ENCODE peak calls at places on chromosomes 1 and 21, in eight cellular contexts. One of them, this sample, is unnamed.

GRCh38 chr1:151837197-151837596 is 2.4 kb downstream of the C2CD4D start:
- DNase-seq in psoas muscle: peak
- DNase-seq in heart right ventricle: no peak
- DNase-seq in brain microvascular endothelial cell: no peak
- DNase-seq in type B pancreatic cell: no peak
- DNase-seq in foreskin keratinocyte: no peak
- DNase-seq in activated CD8-positive, alpha-beta T cell treated with anti-CD3 and anti-CD28 coated beads for 36 hours: peak
- DNase-seq in SK-N-SH: no peak
- DNase-seq in this sample: no peak

GRCh38 chr1:160722726-160723125 is 11.1 kb upstream of the CD48 start:
- DNase-seq in psoas muscle: no peak
- DNase-seq in heart right ventricle: no peak
- DNase-seq in brain microvascular endothelial cell: no peak
- DNase-seq in type B pancreatic cell: no peak
- DNase-seq in foreskin keratinocyte: no peak
- DNase-seq in activated CD8-positive, alpha-beta T cell treated with anti-CD3 and anti-CD28 coated beads for 36 hours: no peak
- DNase-seq in SK-N-SH: no peak
- DNase-seq in this sample: no peak

GRCh38 chr1:220958234-220958633 is 79.0 kb downstream of the HLX start:
- DNase-seq in psoas muscle: no peak
- DNase-seq in heart right ventricle: no peak
- DNase-seq in brain microvascular endothelial cell: no peak
- DNase-seq in type B pancreatic cell: no peak
- DNase-seq in foreskin keratinocyte: no peak
- DNase-seq in activated CD8-positive, alpha-beta T cell treated with anti-CD3 and anti-CD28 coated beads for 36 hours: no peak
- DNase-seq in SK-N-SH: no peak
- DNase-seq in this sample: no peak

GRCh38 chr1:165371588-165372235 is 15.2 kb upstream of the LMX1A start:
- DNase-seq in psoas muscle: no peak
- DNase-seq in heart right ventricle: no peak
- DNase-seq in brain microvascular endothelial cell: no peak
- DNase-seq in type B pancreatic cell: no peak
- DNase-seq in foreskin keratinocyte: no peak
- DNase-seq in activated CD8-positive, alpha-beta T cell treated with anti-CD3 and anti-CD28 coated beads for 36 hours: no peak
- DNase-seq in SK-N-SH: no peak
- DNase-seq in this sample: no peak

GRCh38 chr1:4048076-4048475 is 148.0 kb upstream of the C1orf174 start:
- DNase-seq in psoas muscle: no peak
- DNase-seq in heart right ventricle: no peak
- DNase-seq in brain microvascular endothelial cell: no peak
- DNase-seq in type B pancreatic cell: no peak
- DNase-seq in foreskin keratinocyte: no peak
- DNase-seq in activated CD8-positive, alpha-beta T cell treated with anti-CD3 and anti-CD28 coated beads for 36 hours: no peak
- DNase-seq in SK-N-SH: no peak
- DNase-seq in this sample: no peak

GRCh38 chr1:153745417-153745816 is 17.6 kb downstream of the INTS3 start:
- DNase-seq in psoas muscle: no peak
- DNase-seq in heart right ventricle: no peak
- DNase-seq in brain microvascular endothelial cell: no peak
- DNase-seq in type B pancreatic cell: no peak
- DNase-seq in foreskin keratinocyte: no peak
- DNase-seq in activated CD8-positive, alpha-beta T cell treated with anti-CD3 and anti-CD28 coated beads for 36 hours: no peak
- DNase-seq in SK-N-SH: no peak
- DNase-seq in this sample: no peak

GRCh38 chr1:38071530-38072266 is 25.1 kb upstream of the POU3F1 start:
- DNase-seq in psoas muscle: no peak
- DNase-seq in heart right ventricle: no peak
- DNase-seq in brain microvascular endothelial cell: peak
- DNase-seq in type B pancreatic cell: no peak
- DNase-seq in foreskin keratinocyte: peak
- DNase-seq in activated CD8-positive, alpha-beta T cell treated with anti-CD3 and anti-CD28 coated beads for 36 hours: no peak
- DNase-seq in SK-N-SH: peak
- DNase-seq in this sample: peak

GRCh38 chr1:11946647-11947046 is 12.1 kb downstream of the PLOD1 start:
- DNase-seq in psoas muscle: no peak
- DNase-seq in heart right ventricle: no peak
- DNase-seq in brain microvascular endothelial cell: no peak
- DNase-seq in type B pancreatic cell: no peak
- DNase-seq in foreskin keratinocyte: no peak
- DNase-seq in activated CD8-positive, alpha-beta T cell treated with anti-CD3 and anti-CD28 coated beads for 36 hours: no peak
- DNase-seq in SK-N-SH: no peak
- DNase-seq in this sample: no peak

GRCh38 chr1:108113496-108113895 is 86.6 kb downstream of the SLC25A24 start:
- DNase-seq in psoas muscle: no peak
- DNase-seq in heart right ventricle: no peak
- DNase-seq in brain microvascular endothelial cell: no peak
- DNase-seq in type B pancreatic cell: no peak
- DNase-seq in foreskin keratinocyte: peak
- DNase-seq in activated CD8-positive, alpha-beta T cell treated with anti-CD3 and anti-CD28 coated beads for 36 hours: no peak
- DNase-seq in SK-N-SH: no peak
- DNase-seq in this sample: no peak

GRCh38 chr1:25695991-25696330 is 79.4 kb downstream of the MAN1C1 start:
- DNase-seq in psoas muscle: no peak
- DNase-seq in heart right ventricle: no peak
- DNase-seq in brain microvascular endothelial cell: peak
- DNase-seq in type B pancreatic cell: no peak
- DNase-seq in foreskin keratinocyte: peak
- DNase-seq in activated CD8-positive, alpha-beta T cell treated with anti-CD3 and anti-CD28 coated beads for 36 hours: no peak
- DNase-seq in SK-N-SH: no peak
- DNase-seq in this sample: peak

GRCh38 chr1:157409927-157410326 is 142.4 kb downstream of the FCRL5 start:
- DNase-seq in psoas muscle: no peak
- DNase-seq in heart right ventricle: no peak
- DNase-seq in brain microvascular endothelial cell: no peak
- DNase-seq in type B pancreatic cell: no peak
- DNase-seq in foreskin keratinocyte: no peak
- DNase-seq in activated CD8-positive, alpha-beta T cell treated with anti-CD3 and anti-CD28 coated beads for 36 hours: no peak
- DNase-seq in SK-N-SH: no peak
- DNase-seq in this sample: no peak

DNA sequence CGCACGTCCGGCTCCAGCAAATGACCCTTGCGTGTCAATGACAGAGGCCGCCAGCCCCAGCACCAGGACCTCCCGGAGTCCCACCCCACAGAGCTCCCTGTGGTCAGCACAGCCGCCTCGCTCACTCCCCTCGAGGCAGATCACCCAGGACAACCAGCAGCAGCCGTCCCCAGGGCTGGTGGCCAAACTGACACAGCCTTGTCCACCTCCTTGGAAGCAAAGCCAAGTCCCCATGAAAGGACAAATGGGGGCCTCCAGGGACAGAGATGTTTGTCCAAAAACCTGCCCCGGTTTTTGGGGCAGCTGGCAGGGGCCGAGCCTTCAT is 2.1 kb downstream of the KRTAP10-10 start:
- DNase-seq in psoas muscle: no peak
- DNase-seq in heart right ventricle: no peak
- DNase-seq in brain microvascular endothelial cell: no peak
- DNase-seq in type B pancreatic cell: peak
- DNase-seq in foreskin keratinocyte: no peak
- DNase-seq in activated CD8-positive, alpha-beta T cell treated with anti-CD3 and anti-CD28 coated beads for 36 hours: no peak
- DNase-seq in SK-N-SH: no peak
- DNase-seq in this sample: no peak
- TF ChIP-seq CTCF in psoas muscle: no peak
- TF ChIP-seq CTCF in heart right ventricle: no peak
- TF ChIP-seq CTCF in brain microvascular endothelial cell: no peak
- TF ChIP-seq CTCF in type B pancreatic cell: no peak
- TF ChIP-seq CTCF in foreskin keratinocyte: no peak
- TF ChIP-seq CTCF in activated CD8-positive, alpha-beta T cell treated with anti-CD3 and anti-CD28 coated beads for 36 hours: no peak
- TF ChIP-seq CTCF in SK-N-SH: no peak
- TF ChIP-seq CTCF in this sample: no peak

GRCh38 chr1:212916395-212917133 is 33.8 kb upstream of the VASH2 start:
- DNase-seq in psoas muscle: peak
- DNase-seq in heart right ventricle: peak
- DNase-seq in brain microvascular endothelial cell: no peak
- DNase-seq in type B pancreatic cell: no peak
- DNase-seq in foreskin keratinocyte: peak
- DNase-seq in activated CD8-positive, alpha-beta T cell treated with anti-CD3 and anti-CD28 coated beads for 36 hours: peak
- DNase-seq in SK-N-SH: no peak
- DNase-seq in this sample: no peak

GRCh38 chr1:212914789-212915188 is 35.6 kb upstream of the VASH2 start:
- DNase-seq in psoas muscle: no peak
- DNase-seq in heart right ventricle: no peak
- DNase-seq in brain microvascular endothelial cell: no peak
- DNase-seq in type B pancreatic cell: no peak
- DNase-seq in foreskin keratinocyte: no peak
- DNase-seq in activated CD8-positive, alpha-beta T cell treated with anti-CD3 and anti-CD28 coated beads for 36 hours: no peak
- DNase-seq in SK-N-SH: no peak
- DNase-seq in this sample: no peak

GRCh38 chr1:212917134-212917485 is 33.2 kb upstream of the VASH2 start:
- DNase-seq in psoas muscle: no peak
- DNase-seq in heart right ventricle: no peak
- DNase-seq in brain microvascular endothelial cell: no peak
- DNase-seq in type B pancreatic cell: no peak
- DNase-seq in foreskin keratinocyte: no peak
- DNase-seq in activated CD8-positive, alpha-beta T cell treated with anti-CD3 and anti-CD28 coated beads for 36 hours: no peak
- DNase-seq in SK-N-SH: no peak
- DNase-seq in this sample: no peak

GRCh38 chr1:212917858-212918257 is 32.5 kb upstream of the VASH2 start:
- DNase-seq in psoas muscle: no peak
- DNase-seq in heart right ventricle: no peak
- DNase-seq in brain microvascular endothelial cell: no peak
- DNase-seq in type B pancreatic cell: no peak
- DNase-seq in foreskin keratinocyte: no peak
- DNase-seq in activated CD8-positive, alpha-beta T cell treated with anti-CD3 and anti-CD28 coated beads for 36 hours: no peak
- DNase-seq in SK-N-SH: no peak
- DNase-seq in this sample: no peak

GRCh38 chr1:212915245-212916091 is 34.9 kb upstream of the VASH2 start:
- DNase-seq in psoas muscle: no peak
- DNase-seq in heart right ventricle: peak
- DNase-seq in brain microvascular endothelial cell: peak
- DNase-seq in type B pancreatic cell: no peak
- DNase-seq in foreskin keratinocyte: no peak
- DNase-seq in activated CD8-positive, alpha-beta T cell treated with anti-CD3 and anti-CD28 coated beads for 36 hours: no peak
- DNase-seq in SK-N-SH: peak
- DNase-seq in this sample: no peak
- TF ChIP-seq CTCF in psoas muscle: no peak
- TF ChIP-seq CTCF in heart right ventricle: peak
- TF ChIP-seq CTCF in brain microvascular endothelial cell: peak
- TF ChIP-seq CTCF in type B pancreatic cell: peak
- TF ChIP-seq CTCF in foreskin keratinocyte: peak
- TF ChIP-seq CTCF in activated CD8-positive, alpha-beta T cell treated with anti-CD3 and anti-CD28 coated beads for 36 hours: no peak
- TF ChIP-seq CTCF in SK-N-SH: peak
- TF ChIP-seq CTCF in this sample: peak

GRCh38 chr1:214660900-214661299 is 57.9 kb downstream of the CENPF start:
- DNase-seq in psoas muscle: no peak
- DNase-seq in heart right ventricle: no peak
- DNase-seq in brain microvascular endothelial cell: peak
- DNase-seq in type B pancreatic cell: no peak
- DNase-seq in foreskin keratinocyte: peak
- DNase-seq in activated CD8-positive, alpha-beta T cell treated with anti-CD3 and anti-CD28 coated beads for 36 hours: no peak
- DNase-seq in SK-N-SH: no peak
- DNase-seq in this sample: peak
- TF ChIP-seq CTCF in psoas muscle: peak
- TF ChIP-seq CTCF in heart right ventricle: peak
- TF ChIP-seq CTCF in brain microvascular endothelial cell: peak
- TF ChIP-seq CTCF in type B pancreatic cell: peak
- TF ChIP-seq CTCF in foreskin keratinocyte: peak
- TF ChIP-seq CTCF in activated CD8-positive, alpha-beta T cell treated with anti-CD3 and anti-CD28 coated beads for 36 hours: no peak
- TF ChIP-seq CTCF in SK-N-SH: peak
- TF ChIP-seq CTCF in this sample: peak

GRCh38 chr1:246114369-246114768 is 392.7 kb downstream of the SMYD3 start:
- DNase-seq in psoas muscle: no peak
- DNase-seq in heart right ventricle: no peak
- DNase-seq in brain microvascular endothelial cell: no peak
- DNase-seq in type B pancreatic cell: no peak
- DNase-seq in foreskin keratinocyte: no peak
- DNase-seq in activated CD8-positive, alpha-beta T cell treated with anti-CD3 and anti-CD28 coated beads for 36 hours: no peak
- DNase-seq in SK-N-SH: no peak
- DNase-seq in this sample: no peak

GRCh38 chr1:246122071-246122470 is 385.0 kb downstream of the SMYD3 start:
- DNase-seq in psoas muscle: no peak
- DNase-seq in heart right ventricle: no peak
- DNase-seq in brain microvascular endothelial cell: no peak
- DNase-seq in type B pancreatic cell: no peak
- DNase-seq in foreskin keratinocyte: no peak
- DNase-seq in activated CD8-positive, alpha-beta T cell treated with anti-CD3 and anti-CD28 coated beads for 36 hours: no peak
- DNase-seq in SK-N-SH: no peak
- DNase-seq in this sample: no peak

GRCh38 chr1:246121533-246121932 is 385.5 kb downstream of the SMYD3 start:
- DNase-seq in psoas muscle: no peak
- DNase-seq in heart right ventricle: no peak
- DNase-seq in brain microvascular endothelial cell: no peak
- DNase-seq in type B pancreatic cell: no peak
- DNase-seq in foreskin keratinocyte: no peak
- DNase-seq in activated CD8-positive, alpha-beta T cell treated with anti-CD3 and anti-CD28 coated beads for 36 hours: no peak
- DNase-seq in SK-N-SH: peak
- DNase-seq in this sample: peak

GRCh38 chr1:246113555-246114095 is 393.5 kb downstream of the SMYD3 start:
- DNase-seq in psoas muscle: no peak
- DNase-seq in heart right ventricle: no peak
- DNase-seq in brain microvascular endothelial cell: no peak
- DNase-seq in type B pancreatic cell: no peak
- DNase-seq in foreskin keratinocyte: no peak
- DNase-seq in activated CD8-positive, alpha-beta T cell treated with anti-CD3 and anti-CD28 coated beads for 36 hours: no peak
- DNase-seq in SK-N-SH: peak
- DNase-seq in this sample: no peak

DNA sequence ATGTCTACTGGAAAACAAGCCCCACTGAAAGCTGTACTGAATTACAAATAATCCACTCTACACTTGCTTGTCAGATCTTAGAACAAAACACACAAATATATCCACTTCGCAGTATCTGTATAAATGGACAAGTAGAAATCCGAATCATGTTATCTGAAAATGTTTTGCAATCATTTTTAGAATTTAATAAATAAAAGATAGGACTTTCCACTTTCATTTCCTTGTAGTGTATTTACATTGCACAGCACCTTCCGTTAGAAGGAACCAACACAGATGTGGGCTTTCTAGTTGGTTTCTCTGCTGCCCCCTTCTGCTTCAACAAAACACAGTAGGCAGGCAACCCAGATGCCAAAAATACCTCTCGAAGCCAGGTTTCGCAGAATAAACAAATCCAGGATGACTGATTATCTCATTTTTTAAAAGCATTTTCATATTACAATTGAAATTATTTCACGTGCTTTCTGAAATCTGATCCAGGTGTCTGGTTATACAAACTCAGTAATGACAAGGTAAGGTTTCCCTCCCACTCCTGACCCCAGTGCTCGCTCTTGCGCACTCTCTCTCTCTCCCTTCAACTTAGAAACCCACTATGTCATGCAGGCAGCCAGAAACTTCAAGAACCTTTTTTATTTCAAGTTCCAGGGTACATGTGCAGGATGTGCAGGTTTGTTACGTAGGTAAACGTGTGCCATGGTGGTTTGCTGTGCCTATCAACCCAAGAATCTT is 389.9 kb downstream of the SMYD3 start:
- DNase-seq in psoas muscle: no peak
- DNase-seq in heart right ventricle: peak
- DNase-seq in brain microvascular endothelial cell: peak
- DNase-seq in type B pancreatic cell: no peak
- DNase-seq in foreskin keratinocyte: no peak
- DNase-seq in activated CD8-positive, alpha-beta T cell treated with anti-CD3 and anti-CD28 coated beads for 36 hours: peak
- DNase-seq in SK-N-SH: peak
- DNase-seq in this sample: peak
- TF ChIP-seq CTCF in psoas muscle: peak
- TF ChIP-seq CTCF in heart right ventricle: peak
- TF ChIP-seq CTCF in brain microvascular endothelial cell: peak
- TF ChIP-seq CTCF in type B pancreatic cell: peak
- TF ChIP-seq CTCF in foreskin keratinocyte: peak
- TF ChIP-seq CTCF in activated CD8-positive, alpha-beta T cell treated with anti-CD3 and anti-CD28 coated beads for 36 hours: peak
- TF ChIP-seq CTCF in SK-N-SH: peak
- TF ChIP-seq CTCF in this sample: peak